ENCODE peak calls at places on chromosomes 5 and 9, in six cellular contexts. C, M, E, Q, F and V are unnamed samples.

GRCh38 chr5:148788636-148789035 is 37.8 kb upstream of the ADRB2 start:
- DNase-seq in C (no peak), M (no peak), E (no peak), Q (no peak), F (no peak), V (no peak)

GRCh38 chr5:141604318-141604717 is 14.5 kb downstream of the DIAPH1 start:
- DNase-seq in C (peak), M (no peak), E (peak), Q (no peak), F (peak), V (no peak)

GRCh38 chr9:93259490-93260289 is 75.8 kb downstream of the WNK2 start:
- DNase-seq in C (peak), M (peak), E (no peak), Q (no peak), F (no peak), V (no peak)

GRCh38 chr5:142316681-142317080 is 8.1 kb downstream of the SPRY4 start:
- DNase-seq in C (no peak), M (no peak), E (no peak), Q (no peak), F (no peak), V (no peak)

GRCh38 chr9:93096811-93097382 is 880 bp downstream of the CARD19 start:
- DNase-seq in C (no peak), M (no peak), E (no peak), Q (no peak), F (no peak), V (no peak)

GRCh38 chr9:16062542-16063240 is 509.8 kb downstream of the CCDC171 start:
- DNase-seq in C (no peak), M (no peak), E (peak), Q (no peak), F (peak), V (no peak)

GRCh38 chr9:99003308-99003707 is 59.6 kb downstream of the COL15A1 start:
- DNase-seq in C (no peak), M (no peak), E (no peak), Q (no peak), F (no peak), V (no peak)

GRCh38 chr5:35228304-35228703 is 2.0 kb downstream of the PRLR start:
- DNase-seq in C (no peak), M (no peak), E (no peak), Q (no peak), F (no peak), V (no peak)

GRCh38 chr5:30390095-30390494 is 803.4 kb upstream of the CDH6 start:
- DNase-seq in C (no peak), M (no peak), E (no peak), Q (no peak), F (no peak), V (no peak)

GRCh38 chr9:36853233-36853632 is 180.8 kb downstream of the PAX5 start:
- DNase-seq in C (no peak), M (no peak), E (no peak), Q (no peak), F (no peak), V (peak)

GRCh38 chr5:146867996-146868708 is 10.4 kb downstream of the PPP2R2B start:
- DNase-seq in C (no peak), M (no peak), E (no peak), Q (no peak), F (no peak), V (no peak)

GRCh38 chr5:538801-539468 is 14.7 kb upstream of the SLC9A3 start:
- DNase-seq in C (no peak), M (no peak), E (no peak), Q (no peak), F (no peak), V (no peak)

GRCh38 chr9:130627051-130627450 is 37.3 kb upstream of the PRDM12 start:
- DNase-seq in C (no peak), M (no peak), E (no peak), Q (no peak), F (no peak), V (no peak)

GRCh38 chr5:170536498-170536897 is 32.7 kb downstream of the KCNIP1 start:
- DNase-seq in C (no peak), M (no peak), E (no peak), Q (no peak), F (no peak), V (no peak)

GRCh38 chr9:6417186-6417585 is 4.2 kb downstream of the UHRF2 start:
- DNase-seq in C (no peak), M (peak), E (no peak), Q (peak), F (peak), V (peak)

GRCh38 chr9:19512432-19512831 is 103.6 kb downstream of the ACER2 start:
- DNase-seq in C (no peak), M (no peak), E (no peak), Q (no peak), F (no peak), V (no peak)

GRCh38 chr5:136655429-136655828 is 290.1 kb upstream of the TRPC7 start:
- DNase-seq in C (no peak), M (no peak), E (no peak), Q (no peak), F (no peak), V (no peak)

GRCh38 chr5:73822989-73823339 is 197.0 kb downstream of the ARHGEF28 start:
- DNase-seq in C (no peak), M (no peak), E (peak), Q (no peak), F (peak), V (no peak)

GRCh38 chr9:97696025-97696822 is 916 bp downstream of the XPA start:
- DNase-seq in C (no peak), M (no peak), E (peak), Q (no peak), F (peak), V (peak)

GRCh38 chr5:166725585-166725984 is 1565.9 kb upstream of the WWC1 start:
- DNase-seq in C (no peak), M (no peak), E (no peak), Q (no peak), F (no peak), V (no peak)

GRCh38 chr9:5644522-5644921 is 15.6 kb downstream of the RIC1 start:
- DNase-seq in C (no peak), M (no peak), E (no peak), Q (no peak), F (no peak), V (peak)

GRCh38 chr5:74141053-74141452 is 499.5 kb downstream of the ENC1 start:
- DNase-seq in C (no peak), M (no peak), E (peak), Q (no peak), F (peak), V (no peak)

GRCh38 chr5:78779262-78779661 is 130.7 kb upstream of the LHFPL2 start:
- DNase-seq in C (no peak), M (no peak), E (no peak), Q (no peak), F (no peak), V (no peak)

GRCh38 chr5:17219006-17219422 is 1.6 kb downstream of the BASP1 start:
- DNase-seq in C (no peak), M (peak), E (peak), Q (peak), F (peak), V (peak)

GRCh38 chr5:7690557-7690956 is 160.4 kb downstream of the CFAP90 start:
- DNase-seq in C (no peak), M (no peak), E (no peak), Q (no peak), F (no peak), V (no peak)

GRCh38 chr9:21350787-21351186 is at the start of gene IFNA6:
- DNase-seq in C (no peak), M (no peak), E (no peak), Q (no peak), F (no peak), V (no peak)

GRCh38 chr5:179188636-179189035 is 128.5 kb downstream of the ZNF354C start:
- DNase-seq in C (no peak), M (no peak), E (no peak), Q (no peak), F (no peak), V (no peak)

GRCh38 chr5:173296737-173297676 is 31.2 kb downstream of the STC2 start:
- DNase-seq in C (no peak), M (no peak), E (no peak), Q (no peak), F (no peak), V (no peak)

GRCh38 chr5:173294673-173295320 is 33.4 kb downstream of the STC2 start:
- DNase-seq in C (no peak), M (no peak), E (no peak), Q (no peak), F (no peak), V (no peak)

GRCh38 chr5:173295796-173296195 is 32.4 kb downstream of the STC2 start:
- DNase-seq in C (no peak), M (no peak), E (no peak), Q (no peak), F (no peak), V (no peak)

GRCh38 chr5:173291722-173292658 is 36.2 kb downstream of the STC2 start:
- DNase-seq in C (no peak), M (peak), E (peak), Q (peak), F (peak), V (peak)

DNA sequence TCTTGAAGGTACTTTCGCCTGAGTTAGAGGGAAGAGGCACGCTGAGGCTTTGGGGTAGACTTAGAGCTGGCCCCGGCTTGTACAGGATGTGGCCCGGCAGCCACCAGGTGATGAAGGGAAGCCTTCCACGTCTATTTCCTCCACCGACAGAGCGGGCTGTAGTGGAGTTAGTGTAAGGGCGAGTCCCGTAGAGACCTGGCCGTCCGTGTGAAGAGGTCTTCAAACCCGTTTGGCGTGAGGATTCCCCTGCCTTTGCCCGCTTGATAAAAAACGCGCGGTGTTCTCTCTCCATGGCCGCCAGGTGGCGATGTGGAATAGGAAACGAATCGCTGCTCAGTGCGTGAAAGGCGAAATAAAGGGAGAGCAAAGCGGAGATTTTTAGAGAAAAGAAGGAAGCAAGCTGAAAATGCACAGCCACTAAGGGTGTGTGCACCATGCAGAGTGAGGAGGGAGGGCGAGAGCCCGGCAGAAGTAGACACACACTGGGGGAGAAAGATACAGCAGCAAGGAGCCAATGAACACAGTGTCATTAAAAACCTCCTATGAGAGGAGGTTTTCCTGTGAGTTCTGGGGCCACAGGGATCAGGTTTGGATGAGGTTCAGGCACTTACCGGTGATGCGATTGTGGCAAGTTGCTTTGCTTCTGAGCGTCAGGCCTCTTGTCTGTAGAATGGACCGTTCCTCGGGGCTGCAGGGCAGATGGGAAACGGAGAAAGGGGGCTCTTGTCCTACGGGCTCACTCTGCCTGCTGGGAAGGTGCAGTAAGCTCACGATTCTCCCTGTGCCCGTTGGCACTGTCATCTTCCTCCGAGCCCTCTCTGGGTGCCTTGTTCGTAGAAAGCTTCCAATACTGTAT is 34.2 kb downstream of the STC2 start:
- DNase-seq in C (peak), M (peak), E (peak), Q (peak), F (peak), V (peak)
- TF ChIP-seq CTCF in C (peak), M (peak), E (peak), Q (peak), F (peak), V (peak)

GRCh38 chr9:10268500-10269485 is 344.0 kb downstream of the PTPRD start:
- DNase-seq in C (no peak), M (peak), E (peak), Q (peak), F (peak), V (peak)
- TF ChIP-seq CTCF in C (no peak), M (peak), E (peak), Q (peak), F (peak), V (peak)

GRCh38 chr9:404229-404628 is 189.6 kb downstream of the DOCK8 start:
- DNase-seq in C (no peak), M (no peak), E (no peak), Q (no peak), F (no peak), V (no peak)

GRCh38 chr9:407255-407654 is 192.6 kb downstream of the DOCK8 start:
- DNase-seq in C (no peak), M (no peak), E (no peak), Q (no peak), F (no peak), V (no peak)
- TF ChIP-seq CTCF in C (no peak), M (no peak), E (no peak), Q (no peak), F (no peak), V (no peak)

GRCh38 chr5:120106912-120107525 is 357.1 kb upstream of the PRR16 start:
- DNase-seq in C (no peak), M (no peak), E (no peak), Q (no peak), F (no peak), V (no peak)
- TF ChIP-seq CTCF in C (no peak), M (no peak), E (no peak), Q (no peak), F (no peak), V (no peak)

GRCh38 chr9:133048595-133048994 is 13.2 kb upstream of the CEL start:
- DNase-seq in C (peak), M (no peak), E (no peak), Q (peak), F (peak), V (peak)
- TF ChIP-seq CTCF in C (peak), M (peak), E (peak), Q (peak), F (peak), V (peak)

GRCh38 chr5:155728146-155728856 is 598.7 kb upstream of the SGCD start:
- DNase-seq in C (peak), M (no peak), E (peak), Q (no peak), F (peak), V (peak)
- TF ChIP-seq CTCF in C (no peak), M (no peak), E (no peak), Q (no peak), F (no peak), V (no peak)

GRCh38 chr5:10030219-10030831 is 219.4 kb downstream of the ATPSCKMT start:
- DNase-seq in C (peak), M (no peak), E (peak), Q (no peak), F (peak), V (no peak)
- TF ChIP-seq CTCF in C (peak), M (no peak), E (peak), Q (peak), F (peak), V (peak)